ENCODE peak calls at places on chromosomes 3 and 15, in seven cellular contexts. D is colonic mucosa, U is brain microvascular endothelial cell, Y is epithelial cell of proximal tubule, S is nephron progenitor cell, J is cardiac muscle cell, L is GM06990. P is an unnamed sample.

GRCh38 chr3:182389041-182389815 is 404.1 kb upstream of the ATP11B start:
- DNase-seq in D (no peak), U (no peak), Y (peak), S (no peak), J (no peak), L (no peak), P (no peak)

GRCh38 chr15:27861171-27861570 is 237.9 kb downstream of the OCA2 start:
- DNase-seq in D (no peak), U (no peak), Y (no peak), S (no peak), J (no peak), L (no peak), P (no peak)

GRCh38 chr3:68088636-68089035 is 434.2 kb upstream of the SUCLG2 start:
- DNase-seq in D (no peak), U (no peak), Y (no peak), S (no peak), J (peak), L (no peak), P (no peak)

GRCh38 chr3:120492103-120492502 is 41.3 kb upstream of the FSTL1 start:
- DNase-seq in D (peak), U (no peak), Y (no peak), S (no peak), J (no peak), L (no peak), P (peak)

GRCh38 chr3:49721165-49721860 is 1.8 kb upstream of the AMIGO3 start:
- DNase-seq in D (no peak), U (no peak), Y (no peak), S (no peak), J (no peak), L (no peak), P (no peak)

GRCh38 chr3:99951701-99952100 is 134.0 kb downstream of the CMSS1 start:
- DNase-seq in D (no peak), U (no peak), Y (no peak), S (no peak), J (no peak), L (no peak), P (no peak)

GRCh38 chr3:197454014-197454413 is 101.8 kb downstream of the BDH1 start:
- DNase-seq in D (no peak), U (no peak), Y (no peak), S (no peak), J (no peak), L (no peak), P (no peak)

GRCh38 chr3:182570934-182571594 is 222.2 kb upstream of the ATP11B start:
- DNase-seq in D (no peak), U (no peak), Y (no peak), S (no peak), J (no peak), L (no peak), P (no peak)

GRCh38 chr15:38266247-38266996 is 13.8 kb downstream of the SPRED1 start:
- DNase-seq in D (no peak), U (peak), Y (no peak), S (no peak), J (no peak), L (no peak), P (no peak)

GRCh38 chr3:139281512-139282196 is 62.2 kb upstream of the MRPS22 start:
- DNase-seq in D (no peak), U (no peak), Y (no peak), S (no peak), J (no peak), L (no peak), P (no peak)

GRCh38 chr15:77461486-77461885 is 40.8 kb downstream of the HMG20A start:
- DNase-seq in D (no peak), U (no peak), Y (peak), S (no peak), J (no peak), L (no peak), P (no peak)

GRCh38 chr3:85120879-85121278 is 162.1 kb downstream of the CADM2 start:
- DNase-seq in D (no peak), U (no peak), Y (no peak), S (no peak), J (no peak), L (no peak), P (no peak)

GRCh38 chr3:25782938-25783660 is at the start of gene NGLY1:
- DNase-seq in D (peak), U (peak), Y (no peak), S (peak), J (peak), L (peak), P (peak)

GRCh38 chr3:71348831-71349230 is 234.7 kb downstream of the FOXP1 start:
- DNase-seq in D (no peak), U (no peak), Y (no peak), S (no peak), J (no peak), L (no peak), P (no peak)

GRCh38 chr3:60917136-60917535 is 334.1 kb downstream of the FHIT start:
- DNase-seq in D (no peak), U (no peak), Y (no peak), S (no peak), J (peak), L (no peak), P (no peak)

GRCh38 chr15:99438222-99438592 is 127.6 kb upstream of the MEF2A start:
- DNase-seq in D (no peak), U (no peak), Y (no peak), S (no peak), J (no peak), L (no peak), P (peak)

GRCh38 chr15:95902606-95903005 is 427.9 kb upstream of the NR2F2 start:
- DNase-seq in D (no peak), U (no peak), Y (no peak), S (no peak), J (no peak), L (no peak), P (no peak)

GRCh38 chr3:33884204-33884561 is 85.8 kb downstream of the PDCD6IP start:
- DNase-seq in D (no peak), U (no peak), Y (no peak), S (no peak), J (peak), L (no peak), P (no peak)

GRCh38 chr3:134357914-134358811 is 16.1 kb downstream of the AMOTL2 start:
- DNase-seq in D (no peak), U (peak), Y (peak), S (peak), J (peak), L (no peak), P (peak)

GRCh38 chr3:156718622-156719300 is 44.4 kb downstream of the TIPARP start:
- DNase-seq in D (no peak), U (peak), Y (no peak), S (no peak), J (no peak), L (no peak), P (no peak)

GRCh38 chr15:29568840-29569532 is 253.3 kb downstream of the TJP1 start:
- DNase-seq in D (peak), U (no peak), Y (peak), S (peak), J (peak), L (no peak), P (peak)

GRCh38 chr3:9937839-9938238 is 4.2 kb downstream of the CRELD1 start:
- DNase-seq in D (no peak), U (no peak), Y (no peak), S (no peak), J (no peak), L (no peak), P (no peak)

GRCh38 chr15:89203705-89204273 is 17.6 kb downstream of the RLBP1 start:
- DNase-seq in D (no peak), U (no peak), Y (no peak), S (no peak), J (no peak), L (no peak), P (no peak)

GRCh38 chr3:25508901-25509300 is 80.8 kb downstream of the RARB start:
- DNase-seq in D (no peak), U (peak), Y (peak), S (no peak), J (no peak), L (no peak), P (no peak)

GRCh38 chr3:148940983-148941382 is 50.4 kb upstream of the GYG1 start:
- DNase-seq in D (no peak), U (no peak), Y (no peak), S (no peak), J (no peak), L (no peak), P (no peak)

GRCh38 chr15:28995721-28996120 is 109.9 kb downstream of the APBA2 start:
- DNase-seq in D (no peak), U (no peak), Y (no peak), S (no peak), J (no peak), L (no peak), P (no peak)

GRCh38 chr3:193896419-193896818 is 239.5 kb upstream of the HES1 start:
- DNase-seq in D (no peak), U (no peak), Y (no peak), S (no peak), J (no peak), L (no peak), P (no peak)

GRCh38 chr3:167318996-167319615 is 61.0 kb downstream of the ZBBX start:
- DNase-seq in D (no peak), U (no peak), Y (no peak), S (no peak), J (no peak), L (no peak), P (no peak)

GRCh38 chr15:80072285-80072684 is 12.8 kb downstream of the ZFAND6 start:
- DNase-seq in D (peak), U (peak), Y (peak), S (peak), J (peak), L (no peak), P (peak)

GRCh38 chr15:78320173-78320572 is 20.0 kb upstream of the CRABP1 start:
- DNase-seq in D (no peak), U (no peak), Y (no peak), S (no peak), J (no peak), L (no peak), P (no peak)

GRCh38 chr15:45146405-45146804 is 16.6 kb downstream of the DUOX1 start:
- DNase-seq in D (no peak), U (no peak), Y (no peak), S (no peak), J (no peak), L (no peak), P (no peak)

GRCh38 chr15:67386947-67387346 is 132.4 kb downstream of the IQCH start:
- DNase-seq in D (no peak), U (no peak), Y (no peak), S (no peak), J (no peak), L (no peak), P (no peak)

GRCh38 chr3:170999737-171000242 is 26.7 kb downstream of the SLC2A2 start:
- DNase-seq in D (peak), U (peak), Y (peak), S (no peak), J (no peak), L (no peak), P (no peak)

GRCh38 chr3:38834110-38834509 is 18.1 kb upstream of the SCN10A start:
- DNase-seq in D (peak), U (peak), Y (no peak), S (peak), J (peak), L (no peak), P (peak)

GRCh38 chr3:129701161-129701560 is 94.7 kb upstream of the PLXND1 start:
- DNase-seq in D (no peak), U (no peak), Y (no peak), S (no peak), J (no peak), L (no peak), P (no peak)

GRCh38 chr3:90253131-90253530 is 1145.7 kb downstream of the EPHA3 start:
- DNase-seq in D (no peak), U (no peak), Y (no peak), S (no peak), J (no peak), L (no peak), P (no peak)

GRCh38 chr3:38038447-38038911 is 529 bp upstream of the DLEC1 start:
- DNase-seq in D (no peak), U (no peak), Y (no peak), S (no peak), J (no peak), L (no peak), P (no peak)

GRCh38 chr3:69639851-69640250 is 99.4 kb upstream of the MITF start:
- DNase-seq in D (no peak), U (no peak), Y (no peak), S (no peak), J (no peak), L (no peak), P (no peak)

GRCh38 chr3:83039422-83039821 is 1278.0 kb upstream of the GBE1 start:
- DNase-seq in D (no peak), U (peak), Y (peak), S (no peak), J (no peak), L (no peak), P (no peak)

GRCh38 chr3:111081008-111081545 is 9.5 kb downstream of the NECTIN3 start:
- DNase-seq in D (no peak), U (no peak), Y (no peak), S (no peak), J (no peak), L (no peak), P (no peak)

GRCh38 chr3:111076732-111077131 is 5.1 kb downstream of the NECTIN3 start:
- DNase-seq in D (no peak), U (no peak), Y (no peak), S (peak), J (no peak), L (no peak), P (no peak)

GRCh38 chr3:111084911-111085310 is 13.3 kb downstream of the NECTIN3 start:
- DNase-seq in D (no peak), U (no peak), Y (no peak), S (no peak), J (no peak), L (no peak), P (no peak)

GRCh38 chr3:111077384-111077783 is 5.8 kb downstream of the NECTIN3 start:
- DNase-seq in D (no peak), U (no peak), Y (no peak), S (no peak), J (no peak), L (no peak), P (no peak)

DNA sequence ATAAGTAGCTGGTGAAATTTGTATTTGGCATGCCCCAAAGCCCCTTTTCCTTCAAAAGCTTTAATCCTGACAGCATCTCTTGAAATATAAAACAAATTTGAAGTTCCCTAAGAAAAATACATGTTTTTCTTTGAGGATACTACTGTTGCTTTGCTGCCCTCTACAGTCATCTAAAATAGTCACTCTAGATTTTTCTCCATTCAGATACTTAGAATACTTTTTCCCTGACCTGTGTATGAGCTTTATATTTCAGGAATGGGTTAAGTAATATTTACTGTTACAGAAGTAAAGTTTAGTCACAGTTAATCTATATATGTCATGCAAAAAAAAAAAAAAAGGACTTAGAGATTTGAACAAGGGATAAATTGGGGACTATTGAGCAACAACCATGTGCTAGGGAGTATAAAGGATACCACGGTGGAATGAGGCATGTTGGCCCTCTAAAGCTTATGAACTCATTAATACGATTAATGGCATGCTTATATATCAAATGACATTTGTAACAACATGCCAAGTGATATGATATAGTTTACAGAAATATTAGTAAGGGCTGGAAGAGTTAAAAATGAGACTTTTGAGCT is 8.8 kb downstream of the NECTIN3 start:
- DNase-seq in D (no peak), U (no peak), Y (no peak), S (no peak), J (peak), L (no peak), P (no peak)
- TF ChIP-seq CTCF in D (peak), U (peak), Y (peak), S (peak), J (peak), L (peak), P (no peak)

GRCh38 chr15:33678606-33679005 is 289.7 kb upstream of the CHRM5 start:
- DNase-seq in D (no peak), U (no peak), Y (no peak), S (no peak), J (peak), L (no peak), P (no peak)

GRCh38 chr15:33671456-33671855 is 296.8 kb upstream of the CHRM5 start:
- DNase-seq in D (no peak), U (no peak), Y (no peak), S (no peak), J (no peak), L (no peak), P (no peak)

GRCh38 chr15:33679065-33679464 is 289.2 kb upstream of the CHRM5 start:
- DNase-seq in D (no peak), U (no peak), Y (peak), S (no peak), J (no peak), L (no peak), P (no peak)

GRCh38 chr15:33670567-33670966 is 297.7 kb upstream of the CHRM5 start:
- DNase-seq in D (no peak), U (no peak), Y (no peak), S (no peak), J (no peak), L (no peak), P (no peak)

GRCh38 chr15:33675246-33675645 is 293.1 kb upstream of the CHRM5 start:
- DNase-seq in D (no peak), U (peak), Y (no peak), S (no peak), J (peak), L (no peak), P (no peak)
- TF ChIP-seq CTCF in D (no peak), U (peak), Y (peak), S (peak), J (peak), L (peak), P (no peak)

DNA sequence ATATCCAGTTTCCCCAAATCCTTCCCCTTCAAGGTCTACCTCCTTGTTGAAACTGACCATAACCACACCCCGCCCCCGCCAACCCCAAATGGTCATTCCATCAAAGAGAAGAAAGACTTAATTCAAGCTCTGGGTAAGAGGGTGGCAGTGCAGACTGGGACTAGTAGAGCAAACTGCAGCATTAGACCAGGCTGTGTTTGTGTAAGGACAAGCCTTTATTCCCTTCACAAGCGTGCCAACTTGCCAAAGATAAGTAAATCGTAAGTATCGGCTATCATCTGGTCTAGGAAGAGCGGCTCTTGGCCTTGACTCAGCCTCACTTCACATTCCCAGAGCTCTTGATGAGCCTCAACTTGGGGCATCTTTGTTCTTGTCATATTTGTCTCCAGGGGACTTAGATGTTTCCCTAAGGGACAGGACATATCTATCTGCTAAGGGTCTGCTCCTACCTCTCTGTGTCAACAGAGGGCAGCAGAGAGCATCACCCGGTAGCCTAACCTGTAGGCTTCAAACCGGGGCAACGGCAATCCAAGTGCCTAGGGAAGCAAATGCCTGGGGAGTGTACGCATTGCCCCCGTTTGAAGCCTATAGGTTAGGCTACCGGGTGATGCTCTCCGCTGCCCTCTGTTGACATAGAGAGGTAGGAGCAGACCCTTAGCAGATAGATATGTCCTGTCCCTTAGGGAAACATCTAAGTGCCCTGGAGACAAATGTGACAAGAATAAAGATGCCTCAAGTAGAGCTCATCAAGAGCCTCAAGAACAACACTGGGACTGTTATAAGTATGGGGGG is 8.9 kb upstream of the MAP3K13 start:
- DNase-seq in D (peak), U (peak), Y (no peak), S (peak), J (peak), L (peak), P (no peak)
- TF ChIP-seq CTCF in D (peak), U (peak), Y (peak), S (peak), J (peak), L (peak), P (peak)

DNA sequence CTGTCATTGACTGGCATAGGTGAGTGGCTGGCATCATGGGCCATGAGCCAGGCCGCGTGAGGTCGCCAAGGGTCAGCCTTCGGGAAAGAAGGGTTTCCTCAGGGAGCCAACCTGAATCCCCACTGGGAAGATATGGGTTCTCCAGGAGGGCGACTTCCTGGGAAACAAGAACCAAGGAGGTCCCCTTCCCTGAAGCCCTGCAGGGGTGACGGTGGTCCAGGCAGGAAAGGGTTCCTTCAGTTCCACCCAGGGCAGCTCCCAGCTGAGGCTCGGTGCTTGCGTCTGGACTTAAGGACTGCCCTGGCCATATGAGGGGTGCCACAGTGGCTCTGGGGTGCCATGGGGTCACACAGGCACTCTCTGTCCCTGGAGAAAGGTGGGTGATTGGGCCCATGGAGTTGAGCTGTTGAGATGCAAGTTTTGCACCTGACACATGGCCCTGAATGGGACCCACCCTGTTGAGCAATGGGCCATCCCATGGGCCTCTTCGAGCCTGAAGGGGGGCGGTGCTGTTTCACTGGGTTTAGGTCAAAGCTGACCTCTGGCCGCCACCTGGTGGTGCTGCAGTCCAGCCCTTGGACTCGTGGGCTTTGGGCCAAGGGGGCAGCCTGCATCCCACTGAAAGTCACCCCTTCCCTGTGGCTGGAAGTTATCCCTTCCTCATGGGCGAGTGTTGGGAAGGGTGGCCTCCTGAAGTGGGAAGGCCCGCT is 228.1 kb downstream of the SNRPN start:
- DNase-seq in D (no peak), U (no peak), Y (no peak), S (no peak), J (no peak), L (no peak), P (no peak)
- TF ChIP-seq CTCF in D (no peak), U (no peak), Y (no peak), S (no peak), J (no peak), L (no peak), P (no peak)

GRCh38 chr3:127105996-127106855 is 86.7 kb upstream of the PRR23E start:
- DNase-seq in D (no peak), U (no peak), Y (no peak), S (no peak), J (no peak), L (no peak), P (no peak)

GRCh38 chr3:127107491-127108375 is 85.2 kb upstream of the PRR23E start:
- DNase-seq in D (no peak), U (no peak), Y (no peak), S (no peak), J (no peak), L (no peak), P (no peak)

GRCh38 chr3:127104586-127104985 is 88.3 kb upstream of the PRR23E start:
- DNase-seq in D (no peak), U (no peak), Y (no peak), S (no peak), J (no peak), L (no peak), P (no peak)

GRCh38 chr3:127107002-127107401 is 85.9 kb upstream of the PRR23E start:
- DNase-seq in D (no peak), U (no peak), Y (no peak), S (no peak), J (no peak), L (no peak), P (no peak)

GRCh38 chr3:127105587-127105986 is 87.3 kb upstream of the PRR23E start:
- DNase-seq in D (no peak), U (no peak), Y (no peak), S (no peak), J (no peak), L (no peak), P (no peak)
- TF ChIP-seq CTCF in D (no peak), U (no peak), Y (no peak), S (no peak), J (no peak), L (no peak), P (no peak)

P was measured in mucosa of descending colon.